ENCODE peak calls at places on chromosomes 7 and 10, in ten cellular contexts. D is CD4-positive, alpha-beta memory T cell; N is psoas muscle; I is HCT116; Z is adipocyte; A is heart right ventricle; Q is right cardiac atrium; W is fibroblast of lung; R is CD4-positive, CD25-positive, alpha-beta regulatory T cell; G is hepatocyte. U is an unnamed sample.
A peak's percentile ranks its signal among the peaks of the same experiment; 100 is the strongest.

GRCh38 chr10:69018613-69019012 is 30.0 kb downstream of the KIFBP start:
- DNase-seq in D (no peak), N (no peak), I (no peak), Z (no peak), A (no peak), Q (no peak), W (no peak), R (no peak), G (no peak), U (no peak)

GRCh38 chr7:1555813-1556540 is at the start of gene TMEM184A:
- DNase-seq in D (peak; percentile 44), N (peak; percentile 67), I (peak; percentile 89), Z (no peak), A (peak; percentile 47), Q (peak; percentile 62), W (no peak), R (peak; percentile 27), G (peak; percentile 89), U (peak; percentile 69)

GRCh38 chr7:112965506-112965905 is 121.1 kb downstream of the GPR85 start:
- DNase-seq in D (no peak), N (no peak), I (no peak), Z (peak; percentile 70), A (no peak), Q (no peak), W (no peak), R (no peak), G (no peak), U (no peak)

GRCh38 chr10:12041766-12042408 is 722 bp downstream of the UPF2 start:
- DNase-seq in D (peak; percentile 17), N (no peak), I (no peak), Z (peak; percentile 62), A (no peak), Q (no peak), W (peak; percentile 22), R (no peak), G (peak; percentile 56), U (peak; percentile 20)

GRCh38 chr10:96832721-96833219 is 672 bp downstream of the LCOR start:
- DNase-seq in D (peak; percentile 90), N (peak; percentile 88), I (peak; percentile 28), Z (peak; percentile 89), A (peak; percentile 87), Q (peak; percentile 96), W (peak; percentile 67), R (peak; percentile 79), G (peak; percentile 95), U (no peak)

GRCh38 chr7:4862156-4862555 is 326 bp upstream of the PAPOLB start:
- DNase-seq in D (no peak), N (no peak), I (no peak), Z (no peak), A (no peak), Q (no peak), W (no peak), R (no peak), G (no peak), U (no peak)

GRCh38 chr7:119377-120163 is 72.8 kb upstream of the FAM20C start:
- DNase-seq in D (no peak), N (no peak), I (no peak), Z (peak; percentile 79), A (peak; percentile 64), Q (peak; percentile 75), W (no peak), R (no peak), G (peak; percentile 57), U (peak; percentile 41)

GRCh38 chr7:17697128-17697881 is 243.0 kb downstream of the SNX13 start:
- DNase-seq in D (no peak), N (no peak), I (no peak), Z (peak; percentile 62), A (no peak), Q (peak; percentile 58), W (no peak), R (no peak), G (no peak), U (no peak)

GRCh38 chr7:126605553-126605952 is 647.2 kb downstream of the GRM8 start:
- DNase-seq in D (no peak), N (no peak), I (no peak), Z (no peak), A (no peak), Q (no peak), W (no peak), R (no peak), G (no peak), U (no peak)

GRCh38 chr7:73557397-73558257 is at the start of gene BCL7B:
- DNase-seq in D (peak; percentile 84), N (peak; percentile 77), I (peak; percentile 32), Z (peak; percentile 86), A (peak; percentile 79), Q (peak; percentile 91), W (peak; percentile 45), R (peak; percentile 72), G (peak; percentile 92), U (peak; percentile 88)

GRCh38 chr10:77840636-77841035 is 85.9 kb downstream of the DLG5 start:
- DNase-seq in D (no peak), N (no peak), I (no peak), Z (no peak), A (no peak), Q (no peak), W (no peak), R (no peak), G (no peak), U (no peak)

GRCh38 chr10:36504752-36505151 is 620.6 kb upstream of the ANKRD30A start:
- DNase-seq in D (no peak), N (no peak), I (no peak), Z (no peak), A (no peak), Q (no peak), W (no peak), R (no peak), G (no peak), U (no peak)

GRCh38 chr10:33706191-33706590 is 371.7 kb upstream of the NRP1 start:
- DNase-seq in D (no peak), N (peak; percentile 55), I (no peak), Z (peak; percentile 61), A (no peak), Q (peak; percentile 56), W (peak; percentile 96), R (no peak), G (no peak), U (no peak)

GRCh38 chr7:101936223-101936611 is 118.8 kb downstream of the CUX1 start:
- DNase-seq in D (no peak), N (no peak), I (no peak), Z (no peak), A (no peak), Q (peak; percentile 75), W (no peak), R (no peak), G (no peak), U (no peak)

GRCh38 chr10:59894114-59894513 is 12.2 kb downstream of the CCDC6 start:
- DNase-seq in D (no peak), N (peak; percentile 24), I (no peak), Z (peak; percentile 71), A (peak; percentile 31), Q (peak; percentile 68), W (peak; percentile 96), R (no peak), G (no peak), U (no peak)

GRCh38 chr7:121499526-121500123 is 103.5 kb upstream of the FAM3C start:
- DNase-seq in D (no peak), N (no peak), I (no peak), Z (no peak), A (no peak), Q (no peak), W (no peak), R (no peak), G (no peak), U (no peak)

GRCh38 chr10:97861924-97862323 is 12.3 kb downstream of the GOLGA7B start:
- DNase-seq in D (no peak), N (no peak), I (no peak), Z (no peak), A (no peak), Q (no peak), W (no peak), R (no peak), G (no peak), U (peak; percentile 20)

GRCh38 chr10:5252177-5253037 is 55.8 kb downstream of the AKR1C4 start:
- DNase-seq in D (no peak), N (no peak), I (no peak), Z (no peak), A (no peak), Q (no peak), W (no peak), R (no peak), G (no peak), U (peak; percentile 5)
- H3K9me3 ChIP-seq in D (no peaks in the 10 kb centered on the region), N (no peaks in the 10 kb centered on the region), I (no peaks in the 10 kb centered on the region), Z (no peaks in the 10 kb centered on the region), A (no peaks in the 10 kb centered on the region), Q (no peaks in the 10 kb centered on the region), W (no peaks in the 10 kb centered on the region), R (no peaks in the 10 kb centered on the region), G (no peaks in the 10 kb centered on the region), U (no peaks in the 10 kb centered on the region)

GRCh38 chr7:69245646-69246045 is 352.6 kb upstream of the AUTS2 start:
- DNase-seq in D (no peak), N (no peak), I (no peak), Z (peak; percentile 9), A (no peak), Q (no peak), W (peak; percentile 79), R (no peak), G (no peak), U (no peak)
- H3K4me1 ChIP-seq in D (no peaks in the 10 kb centered on the region), N (no peaks in the 10 kb centered on the region), I (no peaks in the 10 kb centered on the region), Z (no peaks in the 10 kb centered on the region), A (no peaks in the 10 kb centered on the region), Q (no peaks in the 10 kb centered on the region), W (no peaks in the 10 kb centered on the region), R (no peaks in the 10 kb centered on the region), G (no peaks in the 10 kb centered on the region), U (peaks cover 6% of the 10 kb centered on the region)

DNA sequence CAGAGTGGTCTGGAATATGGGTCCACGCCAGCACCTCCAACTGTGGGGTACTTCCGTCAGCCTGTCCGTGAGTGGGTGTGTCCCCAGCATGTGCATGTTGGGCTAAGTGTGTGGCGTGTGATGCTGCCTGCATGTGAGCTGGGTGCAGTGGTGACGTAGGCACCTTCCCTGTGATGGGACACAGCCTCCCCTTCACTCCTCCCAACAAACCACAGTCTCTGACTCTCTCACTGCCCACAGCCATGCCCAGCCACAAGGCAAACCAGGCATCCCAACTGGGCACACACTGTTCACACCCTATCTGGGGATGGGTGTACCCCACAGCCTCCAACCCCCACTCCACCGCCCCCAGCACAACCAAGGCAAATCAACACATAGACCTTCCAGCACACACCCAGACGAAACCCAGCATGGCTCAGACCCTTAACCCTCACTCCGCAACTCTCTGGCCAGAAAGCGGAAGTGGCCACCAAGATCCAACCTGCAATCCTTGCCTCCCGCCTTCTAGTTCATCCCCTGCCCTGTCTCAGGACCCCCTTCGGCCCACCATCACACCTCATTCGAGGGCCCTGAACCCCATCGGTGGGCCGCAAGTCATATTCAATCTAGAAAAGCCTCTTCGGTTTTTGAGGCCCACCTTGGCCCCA is 10.4 kb downstream of the PSD start:
- DNase-seq in D (no peak), N (no peak), I (no peak), Z (no peak), A (no peak), Q (no peak), W (no peak), R (no peak), G (no peak), U (no peak)
- H3K4me3 ChIP-seq in D (no peak overlapping the region), N (peak overlapping the region; percentile 53), I (peak overlapping the region; percentile 74), Z (no peak overlapping the region), A (peak overlapping the region; percentile 47), Q (peak overlapping the region; percentile 58), W (no peak overlapping the region), R (no peak overlapping the region), G (peak overlapping the region; percentile 49), U (peak overlapping the region; percentile 41)

DNA sequence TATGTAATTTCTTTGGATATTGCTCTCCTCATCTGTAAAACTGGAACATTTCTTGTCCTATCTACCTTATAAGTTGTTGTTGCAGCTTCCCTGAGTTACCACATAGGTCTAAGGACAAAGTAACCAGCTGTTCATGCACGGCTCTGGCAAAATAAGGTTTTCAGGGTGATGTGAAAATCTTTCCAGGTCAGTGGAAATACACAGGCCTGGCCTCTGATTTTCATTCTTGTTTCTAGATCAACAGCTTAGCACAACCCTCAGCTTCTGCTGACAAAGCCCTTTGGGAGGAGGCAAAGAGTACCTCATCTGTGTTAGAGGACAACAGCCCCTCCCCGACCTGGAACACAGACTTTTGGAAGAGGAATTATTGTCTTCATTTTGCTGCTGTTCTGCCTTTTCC is 117.5 kb upstream of the AGK start:
- DNase-seq in D (no peak), N (no peak), I (no peak), Z (no peak), A (no peak), Q (no peak), W (no peak), R (no peak), G (no peak), U (no peak)
- H3K9me3 ChIP-seq in D (no peaks in the 10 kb centered on the region), N (no peaks in the 10 kb centered on the region), I (no peaks in the 10 kb centered on the region), Z (no peaks in the 10 kb centered on the region), A (no peaks in the 10 kb centered on the region), Q (no peaks in the 10 kb centered on the region), W (no peaks in the 10 kb centered on the region), R (no peaks in the 10 kb centered on the region), G (no peaks in the 10 kb centered on the region), U (no peaks in the 10 kb centered on the region)

U was measured in neural progenitor cell.